ENCODE peak calls at places on chromosomes 11 and 22, in nine cellular contexts. S is NCI-H748 treated with DMSO at 0.1 percent for 48 hours; I is activated T-cell treated with anti-CD3 and anti-CD28 coated beads, Interleukin-2, amount 50 U/mL, for 72 hours; W is stimulated activated CD4-positive, alpha-beta T cell treated with anti-CD3 and anti-CD28 coated beads, Interleukin-1b, Interleukin-23, amount 100 ng/mL, for 24 hours; X is A673; N is OCI-LY7; O is anterior cingulate cortex; D is ureter; V is NCI-H1092 treated with DMSO at 0.1 percent for 48 hours. U is an unnamed sample.

GRCh38 chr22:37197451-37198289 is 9.6 kb upstream of the C1QTNF6 start:
- DNase-seq in O (no peak), N (no peak), V (peak; percentile 60), X (no peak), S (no peak), I (no peak), D (no peak), W (no peak), U (peak; percentile 10)

GRCh38 chr11:92227954-92228935 is 3.6 kb downstream of the FAT3 start:
- DNase-seq in N (no peak), I (no peak), W (no peak), V (peak; percentile 37), D (no peak), S (peak; percentile 15), X (no peak), O (no peak), U (peak; percentile 82)

GRCh38 chr11:69508974-69509373 is 27.5 kb downstream of the LINC01488 start:
- DNase-seq in I (no peak), X (no peak), D (no peak), N (no peak), O (no peak), S (no peak), W (no peak), V (no peak), U (no peak)

GRCh38 chr22:49964136-49964492 is 3.5 kb downstream of the PIM3 start:
- DNase-seq in S (no peak), N (no peak), I (no peak), X (no peak), O (no peak), D (no peak), V (no peak), W (no peak), U (no peak)

GRCh38 chr11:79503028-79503427 is 62.2 kb upstream of the TENM4 start:
- DNase-seq in S (no peak), V (no peak), I (no peak), N (no peak), X (no peak), W (no peak), O (no peak), D (no peak), U (no peak)

GRCh38 chr22:19825016-19825339 is 29.7 kb downstream of the GNB1L start:
- DNase-seq in X (no peak), N (no peak), W (no peak), S (no peak), D (peak; percentile 40), I (no peak), V (no peak), O (no peak), U (no peak)

GRCh38 chr11:61551630-61552029 is 29.2 kb downstream of the SYT7 start:
- DNase-seq in I (no peak), V (no peak), S (no peak), W (no peak), D (no peak), O (no peak), N (no peak), X (no peak), U (no peak)

GRCh38 chr11:44248109-44248508 is 61.8 kb downstream of the ALX4 start:
- DNase-seq in D (no peak), V (no peak), W (no peak), O (no peak), I (no peak), N (no peak), S (no peak), X (no peak), U (no peak)

GRCh38 chr22:36125994-36126531 is 34.5 kb downstream of the APOL3 start:
- DNase-seq in N (no peak), I (no peak), O (no peak), D (no peak), W (no peak), X (no peak), S (no peak), V (no peak), U (no peak)

GRCh38 chr11:70788247-70789022 is 390.1 kb downstream of the CTTN start:
- DNase-seq in I (no peak), S (no peak), N (no peak), W (no peak), X (peak; percentile 26), V (no peak), D (no peak), O (no peak), U (no peak)

GRCh38 chr11:69241844-69242582 is 51.9 kb upstream of the MYEOV start:
- DNase-seq in O (no peak), N (peak; percentile 63), X (no peak), V (no peak), S (no peak), D (no peak), W (no peak), I (no peak), U (no peak)

GRCh38 chr22:48742556-48743343 is 1084.9 kb downstream of the BRD1 start:
- DNase-seq in I (no peak), V (no peak), S (no peak), N (no peak), D (peak; percentile 32), X (no peak), W (no peak), O (no peak), U (no peak)

U was measured in DMS79 treated with DMSO at 0.1 percent for 48 hours.